ENCODE peak calls at places on chromosomes 2 and 18, in seven cellular contexts. One of them, this sample, is unnamed.

GRCh38 chr2:156837635-156838034 is 401.5 kb downstream of the GPD2 start:
- DNase-seq in trophoblast cell: no peak
- DNase-seq in H1: no peak
- DNase-seq in mesendoderm: no peak
- DNase-seq in neuronal stem cell: no peak
- DNase-seq in H9: no peak
- DNase-seq in IMR-90: no peak
- DNase-seq in this sample: no peak

GRCh38 chr2:178764097-178764496 is 43.1 kb downstream of the TTN start:
- DNase-seq in mesendoderm: no peak
- DNase-seq in H1: no peak
- DNase-seq in neuronal stem cell: no peak
- DNase-seq in trophoblast cell: no peak
- DNase-seq in IMR-90: no peak
- DNase-seq in H9: no peak
- DNase-seq in this sample: no peak

GRCh38 chr2:10811552-10811951 is 1.0 kb downstream of the PDIA6 start:
- DNase-seq in neuronal stem cell: no peak
- DNase-seq in trophoblast cell: no peak
- DNase-seq in H9: no peak
- DNase-seq in IMR-90: no peak
- DNase-seq in H1: no peak
- DNase-seq in mesendoderm: peak
- DNase-seq in this sample: peak

GRCh38 chr2:98572211-98572610 is 36.1 kb downstream of the COA5 start:
- DNase-seq in IMR-90: no peak
- DNase-seq in neuronal stem cell: no peak
- DNase-seq in mesendoderm: no peak
- DNase-seq in trophoblast cell: no peak
- DNase-seq in H9: no peak
- DNase-seq in H1: no peak
- DNase-seq in this sample: no peak

GRCh38 chr2:41414486-41415230 is 633.2 kb upstream of the PKDCC start:
- DNase-seq in H9: peak
- DNase-seq in mesendoderm: peak
- DNase-seq in trophoblast cell: peak
- DNase-seq in neuronal stem cell: peak
- DNase-seq in H1: peak
- DNase-seq in IMR-90: no peak
- DNase-seq in this sample: no peak

GRCh38 chr2:171811229-171811628 is 82.8 kb downstream of the SLC25A12 start:
- DNase-seq in mesendoderm: peak
- DNase-seq in IMR-90: peak
- DNase-seq in trophoblast cell: no peak
- DNase-seq in H1: no peak
- DNase-seq in H9: no peak
- DNase-seq in neuronal stem cell: no peak
- DNase-seq in this sample: peak

GRCh38 chr2:181955010-181955409 is 30.6 kb upstream of the PPP1R1C start:
- DNase-seq in IMR-90: peak
- DNase-seq in H9: no peak
- DNase-seq in trophoblast cell: no peak
- DNase-seq in neuronal stem cell: no peak
- DNase-seq in mesendoderm: no peak
- DNase-seq in H1: no peak
- DNase-seq in this sample: peak

GRCh38 chr2:161165811-161166210 is 5.6 kb downstream of the TANK start:
- DNase-seq in neuronal stem cell: no peak
- DNase-seq in H1: no peak
- DNase-seq in H9: no peak
- DNase-seq in IMR-90: peak
- DNase-seq in trophoblast cell: no peak
- DNase-seq in mesendoderm: no peak
- DNase-seq in this sample: peak

GRCh38 chr2:159832858-159833257 is 34.9 kb upstream of the CD302 start:
- DNase-seq in neuronal stem cell: no peak
- DNase-seq in trophoblast cell: no peak
- DNase-seq in mesendoderm: no peak
- DNase-seq in IMR-90: no peak
- DNase-seq in H1: no peak
- DNase-seq in H9: no peak
- DNase-seq in this sample: no peak

GRCh38 chr2:187922841-187923240 is 368.6 kb upstream of the TFPI start:
- DNase-seq in mesendoderm: no peak
- DNase-seq in H1: no peak
- DNase-seq in trophoblast cell: no peak
- DNase-seq in H9: no peak
- DNase-seq in neuronal stem cell: no peak
- DNase-seq in IMR-90: peak
- DNase-seq in this sample: peak

GRCh38 chr2:86747708-86748627 is 27.9 kb downstream of the RMND5A start:
- DNase-seq in neuronal stem cell: no peak
- DNase-seq in H1: no peak
- DNase-seq in H9: no peak
- DNase-seq in mesendoderm: peak
- DNase-seq in trophoblast cell: no peak
- DNase-seq in IMR-90: peak
- DNase-seq in this sample: peak

GRCh38 chr2:173148520-173148919 is 72.9 kb downstream of the MAP3K20 start:
- DNase-seq in neuronal stem cell: no peak
- DNase-seq in H1: no peak
- DNase-seq in H9: no peak
- DNase-seq in trophoblast cell: no peak
- DNase-seq in IMR-90: peak
- DNase-seq in mesendoderm: no peak
- DNase-seq in this sample: no peak

GRCh38 chr2:217801711-217802110 is 201.1 kb downstream of the TNS1 start:
- DNase-seq in neuronal stem cell: no peak
- DNase-seq in trophoblast cell: no peak
- DNase-seq in IMR-90: no peak
- DNase-seq in H9: no peak
- DNase-seq in mesendoderm: no peak
- DNase-seq in H1: no peak
- DNase-seq in this sample: no peak

GRCh38 chr2:242031481-242032019 is 162.0 kb downstream of the RTP5 start:
- DNase-seq in neuronal stem cell: no peak
- DNase-seq in H9: peak
- DNase-seq in trophoblast cell: no peak
- DNase-seq in IMR-90: peak
- DNase-seq in mesendoderm: no peak
- DNase-seq in H1: no peak
- DNase-seq in this sample: peak

GRCh38 chr2:73993376-73993775 is 8.7 kb downstream of the TET3 start:
- DNase-seq in neuronal stem cell: no peak
- DNase-seq in H9: no peak
- DNase-seq in IMR-90: no peak
- DNase-seq in mesendoderm: no peak
- DNase-seq in H1: no peak
- DNase-seq in trophoblast cell: no peak
- DNase-seq in this sample: no peak

GRCh38 chr2:94994063-94994913 is 31.2 kb upstream of the MAL start:
- DNase-seq in H1: no peak
- DNase-seq in mesendoderm: no peak
- DNase-seq in H9: peak
- DNase-seq in IMR-90: no peak
- DNase-seq in trophoblast cell: no peak
- DNase-seq in neuronal stem cell: no peak
- DNase-seq in this sample: no peak

GRCh38 chr18:13260114-13260926 is 41.8 kb downstream of the LDLRAD4 start:
- DNase-seq in neuronal stem cell: no peak
- DNase-seq in trophoblast cell: no peak
- DNase-seq in mesendoderm: no peak
- DNase-seq in H9: no peak
- DNase-seq in IMR-90: no peak
- DNase-seq in H1: no peak
- DNase-seq in this sample: no peak

GRCh38 chr2:37795938-37796337 is 124.5 kb upstream of the CDC42EP3 start:
- DNase-seq in neuronal stem cell: no peak
- DNase-seq in mesendoderm: peak
- DNase-seq in IMR-90: peak
- DNase-seq in trophoblast cell: no peak
- DNase-seq in H1: no peak
- DNase-seq in H9: no peak
- DNase-seq in this sample: peak

GRCh38 chr18:24173997-24174396 is 35.1 kb downstream of the CABYR start:
- DNase-seq in mesendoderm: no peak
- DNase-seq in IMR-90: no peak
- DNase-seq in neuronal stem cell: no peak
- DNase-seq in trophoblast cell: peak
- DNase-seq in H9: no peak
- DNase-seq in H1: no peak
- DNase-seq in this sample: no peak

GRCh38 chr18:49609416-49610284 is 47.8 kb downstream of the LIPG start:
- DNase-seq in H1: no peak
- DNase-seq in trophoblast cell: peak
- DNase-seq in H9: no peak
- DNase-seq in neuronal stem cell: no peak
- DNase-seq in mesendoderm: no peak
- DNase-seq in IMR-90: peak
- DNase-seq in this sample: no peak

GRCh38 chr2:50840346-50841124 is 191.4 kb downstream of the NRXN1 start:
- DNase-seq in IMR-90: no peak
- DNase-seq in neuronal stem cell: no peak
- DNase-seq in H9: no peak
- DNase-seq in mesendoderm: no peak
- DNase-seq in trophoblast cell: no peak
- DNase-seq in H1: no peak
- DNase-seq in this sample: no peak

GRCh38 chr2:238811293-238811692 is 36.6 kb upstream of the TWIST2 start:
- DNase-seq in IMR-90: peak
- DNase-seq in mesendoderm: no peak
- DNase-seq in H9: no peak
- DNase-seq in H1: no peak
- DNase-seq in trophoblast cell: no peak
- DNase-seq in neuronal stem cell: no peak
- DNase-seq in this sample: no peak

DNA sequence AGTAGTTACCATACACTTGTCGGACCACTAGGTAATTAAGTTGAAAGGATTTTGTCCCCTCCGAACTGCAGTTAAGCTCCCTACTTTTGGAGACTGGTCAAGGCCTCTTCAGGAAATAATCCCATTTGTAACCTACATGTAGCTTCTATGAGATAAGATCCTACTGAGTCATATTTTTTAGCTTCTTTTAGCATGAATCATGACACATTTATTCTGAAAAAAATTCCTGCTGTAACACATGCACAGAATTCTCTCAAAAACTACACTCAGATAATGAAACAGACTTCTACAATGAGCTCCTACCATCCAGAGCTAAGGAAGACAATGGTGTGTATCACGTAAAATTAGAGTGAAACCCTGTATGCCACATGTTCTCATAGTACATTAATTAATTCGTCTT is 100.7 kb upstream of the CCDC195 start:
- DNase-seq in trophoblast cell: peak
- DNase-seq in IMR-90: peak
- DNase-seq in H9: no peak
- DNase-seq in H1: no peak
- DNase-seq in neuronal stem cell: no peak
- DNase-seq in mesendoderm: no peak
- DNase-seq in this sample: peak
- H3K18ac ChIP-seq in trophoblast cell: no peak
- H3K18ac ChIP-seq in IMR-90: peak
- H3K18ac ChIP-seq in H9: no peak
- H3K18ac ChIP-seq in H1: no peak
- H3K18ac ChIP-seq in neuronal stem cell: no peak
- H3K18ac ChIP-seq in mesendoderm: no peak
- H3K18ac ChIP-seq in this sample: no peak

DNA sequence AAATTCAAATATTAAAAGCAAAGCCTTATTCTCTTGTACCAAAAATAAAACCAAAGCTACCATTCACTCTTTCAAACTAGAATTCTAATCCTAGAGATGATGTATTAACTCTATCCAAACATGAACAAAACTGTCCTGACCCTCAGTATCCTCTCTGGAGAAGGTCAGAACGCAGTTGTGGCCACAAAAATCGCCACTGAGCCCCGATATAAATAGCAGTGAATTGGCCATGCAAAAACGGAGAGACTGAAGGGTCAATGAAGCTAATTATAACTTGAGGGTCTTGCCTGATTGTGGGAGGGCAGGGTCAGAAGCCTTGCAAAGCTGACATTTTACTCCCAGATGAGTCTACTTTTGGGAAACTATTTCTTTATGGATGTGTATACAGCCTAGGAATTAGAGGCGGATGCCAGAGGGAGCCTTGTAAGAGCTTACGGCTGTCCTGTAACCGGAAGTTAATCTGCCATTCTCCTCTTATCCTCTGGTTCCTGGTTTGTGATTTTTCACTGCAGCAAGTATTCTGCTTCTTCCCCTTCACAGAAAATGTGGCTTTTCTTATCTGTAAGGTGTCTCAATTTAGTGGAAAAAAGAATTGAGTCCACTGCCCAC is 28.1 kb downstream of the CAVIN2 start:
- DNase-seq in neuronal stem cell: no peak
- DNase-seq in mesendoderm: no peak
- DNase-seq in trophoblast cell: no peak
- DNase-seq in H1: no peak
- DNase-seq in IMR-90: no peak
- DNase-seq in H9: no peak
- DNase-seq in this sample: no peak
- H3K4me2 ChIP-seq in neuronal stem cell: no peak
- H3K4me2 ChIP-seq in mesendoderm: no peak
- H3K4me2 ChIP-seq in trophoblast cell: no peak
- H3K4me2 ChIP-seq in H1: no peak
- H3K4me2 ChIP-seq in IMR-90: no peak
- H3K4me2 ChIP-seq in H9: no peak
- H3K4me2 ChIP-seq in this sample: no peak

DNA sequence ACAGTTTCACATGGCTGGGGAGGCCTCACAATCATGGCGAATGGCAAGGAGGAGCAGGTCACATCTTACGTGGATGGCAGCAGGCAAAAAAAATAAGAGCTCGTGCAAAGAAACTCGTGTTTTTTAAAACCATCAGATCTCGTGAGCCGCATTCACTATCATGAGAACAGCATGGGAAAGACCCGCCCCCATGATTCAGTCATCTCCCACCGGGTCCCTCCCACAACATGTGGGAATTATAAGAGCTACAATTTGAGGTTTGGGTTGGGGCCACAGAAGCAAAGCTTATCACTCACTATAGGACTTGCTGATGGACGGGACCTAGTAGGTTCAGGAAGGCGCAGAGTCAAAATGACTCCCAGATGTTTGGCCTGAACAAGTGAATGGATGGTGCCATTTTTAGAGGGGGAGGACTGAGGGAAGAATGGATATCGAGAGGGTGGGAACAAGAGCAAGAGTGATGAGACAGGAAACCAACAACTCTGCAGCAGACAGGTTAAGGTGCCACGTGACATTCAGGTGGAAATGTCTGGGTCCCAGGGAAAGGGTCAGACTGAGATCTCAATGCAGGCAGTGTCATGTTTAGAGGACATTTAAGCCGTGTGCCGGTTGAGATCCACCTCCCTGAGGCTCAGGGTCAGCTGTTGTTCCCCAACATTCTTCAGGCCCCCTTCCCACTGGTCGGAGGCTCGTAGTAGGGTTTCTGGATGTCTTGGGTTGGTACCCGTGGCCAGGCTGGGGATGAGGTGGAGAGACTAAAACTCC is 85.7 kb downstream of the MYCN start:
- DNase-seq in H9: no peak
- DNase-seq in neuronal stem cell: no peak
- DNase-seq in H1: no peak
- DNase-seq in mesendoderm: no peak
- DNase-seq in IMR-90: no peak
- DNase-seq in trophoblast cell: no peak
- DNase-seq in this sample: no peak
- H3K18ac ChIP-seq in H9: no peak
- H3K18ac ChIP-seq in neuronal stem cell: peak
- H3K18ac ChIP-seq in H1: no peak
- H3K18ac ChIP-seq in mesendoderm: no peak
- H3K18ac ChIP-seq in IMR-90: no peak
- H3K18ac ChIP-seq in trophoblast cell: no peak
- H3K18ac ChIP-seq in this sample: no peak

GRCh38 chr2:166802475-166802874 is 85.8 kb upstream of the XIRP2 start:
- DNase-seq in H9: no peak
- DNase-seq in neuronal stem cell: no peak
- DNase-seq in trophoblast cell: no peak
- DNase-seq in mesendoderm: no peak
- DNase-seq in H1: no peak
- DNase-seq in IMR-90: no peak
- DNase-seq in this sample: no peak
- H3K4me2 ChIP-seq in H9: no peak
- H3K4me2 ChIP-seq in neuronal stem cell: no peak
- H3K4me2 ChIP-seq in trophoblast cell: no peak
- H3K4me2 ChIP-seq in mesendoderm: no peak
- H3K4me2 ChIP-seq in H1: no peak
- H3K4me2 ChIP-seq in IMR-90: no peak
- H3K4me2 ChIP-seq in this sample: no peak